ENCODE peak calls at places on chromosomes 11 and 22, in six cellular contexts. N is dorsolateral prefrontal cortex, Y is adrenal gland, D is IMR-90, U is HL-60, P is colonic mucosa. B is an unnamed sample.

GRCh38 chr11:77879218-77879617 is 58.3 kb downstream of the AAMDC start:
- DNase-seq in N (no peak), Y (peak), D (peak), U (no peak), P (no peak), B (peak)

GRCh38 chr11:62689421-62690183 is at the start of gene LRRN4CL:
- DNase-seq in N (no peak), Y (peak), D (peak), U (no peak), P (peak), B (peak)

GRCh38 chr11:2930705-2931415 is 1.6 kb upstream of the PHLDA2 start:
- DNase-seq in N (no peak), Y (peak), D (peak), U (peak), P (peak), B (peak)

GRCh38 chr11:77109236-77110019 is 6.8 kb downstream of the OMP start:
- DNase-seq in N (no peak), Y (peak), D (peak), U (no peak), P (no peak), B (peak)

GRCh38 chr11:65546217-65546958 is 11.8 kb downstream of the LTBP3 start:
- DNase-seq in N (no peak), Y (peak), D (no peak), U (peak), P (peak), B (no peak)

GRCh38 chr11:40879911-40880310 is 579.5 kb downstream of the LRRC4C start:
- DNase-seq in N (no peak), Y (no peak), D (no peak), U (no peak), P (no peak), B (no peak)

GRCh38 chr11:31233425-31233824 is 136.1 kb downstream of the DCDC1 start:
- DNase-seq in N (no peak), Y (no peak), D (no peak), U (no peak), P (no peak), B (no peak)

GRCh38 chr11:33885338-33886005 is 6.4 kb downstream of the LMO2 start:
- DNase-seq in N (no peak), Y (no peak), D (no peak), U (peak), P (no peak), B (no peak)

GRCh38 chr22:18987765-18988164 is 51.7 kb upstream of the PRODH start:
- DNase-seq in N (peak), Y (peak), D (no peak), U (no peak), P (peak), B (peak)

GRCh38 chr11:45061641-45062040 is 84.8 kb upstream of the PRDM11 start:
- DNase-seq in N (no peak), Y (no peak), D (no peak), U (no peak), P (no peak), B (no peak)

GRCh38 chr11:121472310-121472709 is 19.5 kb upstream of the SORL1-AS1 start:
- DNase-seq in N (no peak), Y (no peak), D (no peak), U (no peak), P (no peak), B (no peak)

GRCh38 chr11:58636587-58636986 is 14.1 kb downstream of the CNTF start:
- DNase-seq in N (no peak), Y (no peak), D (no peak), U (no peak), P (no peak), B (no peak)

GRCh38 chr11:96173424-96173823 is 169.6 kb downstream of the MAML2 start:
- DNase-seq in N (no peak), Y (no peak), D (no peak), U (peak), P (no peak), B (no peak)

GRCh38 chr11:73469401-73469800 is 93.2 kb downstream of the RELT start:
- DNase-seq in N (no peak), Y (no peak), D (no peak), U (no peak), P (no peak), B (no peak)

GRCh38 chr22:23113067-23113846 is 28.5 kb downstream of the RSPH14 start:
- DNase-seq in N (peak), Y (no peak), D (peak), U (no peak), P (no peak), B (peak)

GRCh38 chr11:12524865-12525264 is 147.5 kb downstream of the PARVA start:
- DNase-seq in N (no peak), Y (no peak), D (no peak), U (no peak), P (no peak), B (no peak)

GRCh38 chr11:28228196-28228595 is 120.0 kb downstream of the METTL15 start:
- DNase-seq in N (no peak), Y (no peak), D (peak), U (no peak), P (no peak), B (peak)

GRCh38 chr11:13784848-13785247 is 116.4 kb downstream of the FAR1 start:
- DNase-seq in N (no peak), Y (no peak), D (no peak), U (no peak), P (no peak), B (no peak)

GRCh38 chr11:114066046-114066648 is 6.6 kb downstream of the ZBTB16 start:
- DNase-seq in N (no peak), Y (no peak), D (no peak), U (no peak), P (no peak), B (no peak)

GRCh38 chr11:65060913-65061408 is 2.6 kb upstream of the NAALADL1 start:
- DNase-seq in N (no peak), Y (no peak), D (no peak), U (no peak), P (no peak), B (peak)

GRCh38 chr11:2072551-2073261 is 66.5 kb downstream of the IGF2 start:
- DNase-seq in N (no peak), Y (no peak), D (peak), U (no peak), P (no peak), B (peak)

GRCh38 chr11:83007477-83007876 is 64.2 kb downstream of the RAB30 start:
- DNase-seq in N (no peak), Y (no peak), D (no peak), U (no peak), P (no peak), B (no peak)

GRCh38 chr11:124536520-124536919 is 6.9 kb downstream of the OR8B12 start:
- DNase-seq in N (peak), Y (peak), D (peak), U (peak), P (no peak), B (peak)

DNA sequence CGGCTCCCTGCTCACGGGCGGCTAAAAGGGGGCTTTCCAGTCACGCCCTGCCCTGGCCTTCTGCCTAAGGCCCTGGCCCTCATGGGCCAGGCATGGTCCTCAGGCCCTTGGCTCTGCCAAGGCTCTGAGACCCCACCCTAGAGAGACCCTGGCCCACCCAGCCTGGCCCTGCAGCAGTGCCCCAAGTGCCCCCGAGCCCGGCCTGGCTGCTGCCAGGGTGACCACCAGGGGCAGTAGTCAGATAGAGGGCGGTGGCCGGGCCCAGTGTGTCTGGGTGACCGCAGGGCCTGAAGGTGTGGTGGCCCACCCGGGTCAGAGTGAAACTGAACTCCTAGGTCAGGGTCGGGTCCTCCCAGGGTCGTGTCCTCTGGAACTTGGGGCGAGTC is 29.4 kb upstream of the CCDC188 start:
- DNase-seq in N (no peak), Y (no peak), D (no peak), U (no peak), P (no peak), B (no peak)
- TF ChIP-seq CTCF in N (no peak), Y (no peak), D (peak), U (no peak), P (no peak), B (peak)

DNA sequence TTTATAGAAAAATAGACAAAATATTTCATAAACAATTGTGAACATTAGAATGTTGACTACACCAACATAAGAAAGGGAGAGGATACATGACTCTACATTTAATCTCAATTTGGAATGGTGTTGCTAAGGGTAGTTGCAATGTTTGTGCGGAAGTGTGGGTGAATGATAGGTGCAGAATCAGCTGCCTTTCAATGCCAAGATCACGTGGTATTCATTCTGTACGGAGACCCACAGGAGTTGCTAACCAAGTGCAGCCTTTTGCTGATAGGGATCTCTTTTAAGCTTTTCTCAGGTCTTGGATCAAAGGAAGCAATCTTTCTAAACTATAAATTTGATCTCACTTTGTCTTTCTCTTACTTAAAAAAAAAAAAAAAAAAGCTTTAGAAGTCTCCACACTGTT is 29.8 kb upstream of the CTSC start:
- DNase-seq in N (no peak), Y (no peak), D (no peak), U (no peak), P (no peak), B (no peak)
- H3K4me3 ChIP-seq in N (no peak), Y (no peak), D (no peak), U (no peak), P (no peak), B (no peak)

GRCh38 chr11:46298699-46299424 is 21.4 kb downstream of the CREB3L1 start:
- DNase-seq in N (no peak), Y (no peak), D (peak), U (no peak), P (no peak), B (peak)

GRCh38 chr11:46294365-46295309 is 17.2 kb downstream of the CREB3L1 start:
- DNase-seq in N (no peak), Y (peak), D (peak), U (no peak), P (no peak), B (peak)

GRCh38 chr11:46295312-46295995 is 18.0 kb downstream of the CREB3L1 start:
- DNase-seq in N (peak), Y (peak), D (peak), U (no peak), P (no peak), B (peak)

GRCh38 chr11:46295996-46296519 is 18.6 kb downstream of the CREB3L1 start:
- DNase-seq in N (no peak), Y (no peak), D (no peak), U (no peak), P (no peak), B (no peak)

DNA sequence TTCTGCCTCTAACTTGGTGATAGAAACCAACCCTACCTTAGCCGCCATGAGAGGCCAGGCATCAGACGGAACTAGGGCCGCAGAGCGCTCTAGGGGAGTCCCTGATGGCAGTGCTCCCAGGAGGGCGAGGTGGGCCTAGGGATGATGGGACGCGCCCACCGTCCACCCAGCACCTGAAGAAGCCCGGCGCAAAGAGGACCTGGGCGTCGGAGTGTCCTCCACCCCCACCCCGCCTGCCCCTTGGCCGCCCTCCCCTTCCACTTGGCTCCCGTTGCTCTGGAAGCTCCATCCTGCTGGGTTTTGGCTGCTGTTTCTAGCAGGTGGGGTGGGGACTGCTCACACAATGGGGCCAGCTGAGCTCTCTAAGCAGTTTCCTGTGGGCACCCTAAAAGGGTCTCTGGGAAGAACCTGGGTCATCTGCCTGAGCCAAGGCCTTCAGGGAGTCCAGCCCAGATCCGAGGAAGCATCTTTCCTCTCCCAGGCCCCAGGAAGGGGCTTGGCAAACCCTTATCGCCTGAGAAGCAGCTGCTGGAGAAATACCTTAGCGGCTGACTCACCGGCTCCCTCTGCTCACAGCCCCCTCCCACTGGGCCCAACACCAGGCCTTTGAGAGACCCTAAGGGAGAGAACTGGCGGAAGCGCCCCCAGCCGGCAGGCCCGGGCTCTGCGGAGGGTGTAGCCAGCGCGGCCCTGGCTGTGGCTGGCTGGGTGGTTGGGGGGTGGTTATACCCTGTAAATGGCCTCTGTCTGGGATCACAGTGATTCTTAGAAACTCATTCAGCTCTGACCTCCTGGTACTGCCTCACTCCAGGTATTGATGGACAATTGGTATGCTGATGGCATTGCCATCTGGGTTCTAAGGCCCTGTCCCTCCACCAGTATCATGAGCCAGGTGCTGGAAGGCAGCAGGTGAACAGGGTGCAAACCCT is 19.3 kb downstream of the CREB3L1 start:
- DNase-seq in N (no peak), Y (peak), D (peak), U (no peak), P (no peak), B (peak)
- TF ChIP-seq CTCF in N (no peak), Y (peak), D (peak), U (no peak), P (no peak), B (peak)

GRCh38 chr11:85934599-85935169 is 79.5 kb downstream of the CCDC83 start:
- DNase-seq in N (no peak), Y (peak), D (no peak), U (no peak), P (no peak), B (no peak)
- H3K4me3 ChIP-seq in N (no peak), Y (no peak), D (no peak), U (no peak), P (no peak), B (no peak)

GRCh38 chr22:37258810-37259472 is 14.9 kb upstream of the RAC2 start:
- DNase-seq in N (no peak), Y (no peak), D (no peak), U (no peak), P (no peak), B (no peak)

GRCh38 chr22:37260939-37261338 is 16.9 kb upstream of the RAC2 start:
- DNase-seq in N (peak), Y (peak), D (peak), U (no peak), P (peak), B (peak)

GRCh38 chr22:37258005-37258790 is 14.1 kb upstream of the RAC2 start:
- DNase-seq in N (no peak), Y (no peak), D (peak), U (no peak), P (no peak), B (no peak)

GRCh38 chr22:37260396-37260795 is 16.3 kb upstream of the RAC2 start:
- DNase-seq in N (no peak), Y (no peak), D (no peak), U (no peak), P (no peak), B (no peak)

GRCh38 chr22:37259540-37260029 is 15.5 kb upstream of the RAC2 start:
- DNase-seq in N (no peak), Y (no peak), D (peak), U (no peak), P (no peak), B (peak)
- TF ChIP-seq CTCF in N (peak), Y (peak), D (peak), U (peak), P (no peak), B (peak)

DNA sequence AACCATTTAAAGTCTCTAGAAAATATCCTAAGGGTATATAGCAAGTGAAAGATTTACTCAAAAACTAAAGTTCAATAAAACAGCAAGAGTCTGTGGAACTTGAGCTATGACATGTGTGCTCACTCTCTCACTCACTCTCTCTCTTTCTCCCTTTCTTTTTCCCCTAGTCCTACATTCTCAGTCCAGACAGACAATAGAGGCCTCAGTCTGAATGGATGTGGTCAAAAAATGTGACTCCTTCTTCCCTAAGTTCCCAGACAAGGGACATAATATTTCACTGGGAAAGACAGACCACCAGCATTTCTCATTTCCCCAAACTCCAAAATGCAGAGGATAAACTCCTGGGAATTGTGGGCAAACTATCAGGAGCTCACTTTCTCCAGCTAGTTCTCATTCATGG is 17.6 kb upstream of the APLNR start:
- DNase-seq in N (no peak), Y (no peak), D (no peak), U (no peak), P (no peak), B (no peak)
- H3K4me3 ChIP-seq in N (no peak), Y (no peak), D (no peak), U (no peak), P (no peak), B (no peak)

GRCh38 chr11:20154381-20154780 is 5.9 kb downstream of the DBX1 start:
- DNase-seq in N (no peak), Y (no peak), D (no peak), U (no peak), P (no peak), B (no peak)
- TF ChIP-seq CTCF in N (no peak), Y (no peak), D (no peak), U (no peak), P (no peak), B (no peak)

GRCh38 chr11:66674964-66675602 is 2.6 kb downstream of the RBM4B start:
- DNase-seq in N (no peak), Y (no peak), D (no peak), U (no peak), P (no peak), B (no peak)
- H3K4me3 ChIP-seq in N (no peak), Y (no peak), D (no peak), U (no peak), P (no peak), B (no peak)

GRCh38 chr22:49492308-49492707 is 335.4 kb downstream of the BRD1 start:
- DNase-seq in N (no peak), Y (no peak), D (no peak), U (no peak), P (no peak), B (no peak)

GRCh38 chr22:49492756-49493251 is 334.9 kb downstream of the BRD1 start:
- DNase-seq in N (no peak), Y (no peak), D (no peak), U (no peak), P (no peak), B (no peak)

GRCh38 chr22:49491726-49492125 is 335.9 kb downstream of the BRD1 start:
- DNase-seq in N (no peak), Y (no peak), D (no peak), U (no peak), P (no peak), B (no peak)

GRCh38 chr22:49497266-49497665 is 330.4 kb downstream of the BRD1 start:
- DNase-seq in N (no peak), Y (no peak), D (no peak), U (no peak), P (no peak), B (no peak)

GRCh38 chr22:49494555-49494954 is 333.1 kb downstream of the BRD1 start:
- DNase-seq in N (no peak), Y (no peak), D (no peak), U (no peak), P (no peak), B (no peak)
- TF ChIP-seq CTCF in N (no peak), Y (no peak), D (no peak), U (no peak), P (no peak), B (no peak)

B was measured in fibroblast of villous mesenchyme.